ENCODE peak calls at places on chromosomes 12 and 14, in seven cellular contexts. One of them, this sample, is unnamed.

GRCh38 chr12:11555743-11556625 is 93.5 kb upstream of the ETV6 start:
- DNase-seq in left ventricle myocardium inferior: no peak
- DNase-seq in A673: no peak
- DNase-seq in mesendoderm: peak; percentile 47
- DNase-seq in tibial nerve: no peak
- DNase-seq in heart left ventricle: no peak
- DNase-seq in cardiac muscle cell: no peak
- DNase-seq in this sample: no peak

GRCh38 chr14:74562515-74563232 is 49.4 kb downstream of the LTBP2 start:
- DNase-seq in cardiac muscle cell: no peak
- DNase-seq in left ventricle myocardium inferior: no peak
- DNase-seq in A673: no peak
- DNase-seq in tibial nerve: no peak
- DNase-seq in heart left ventricle: no peak
- DNase-seq in mesendoderm: no peak
- DNase-seq in this sample: no peak

GRCh38 chr12:31702047-31702446 is 26.8 kb downstream of the AMN1 start:
- DNase-seq in cardiac muscle cell: peak; percentile 7
- DNase-seq in mesendoderm: peak; percentile 69
- DNase-seq in heart left ventricle: no peak
- DNase-seq in tibial nerve: no peak
- DNase-seq in A673: peak; percentile 64
- DNase-seq in left ventricle myocardium inferior: no peak
- DNase-seq in this sample: peak; percentile 10

GRCh38 chr12:57902371-57903042 is 38.9 kb upstream of the ATP23 start:
- DNase-seq in left ventricle myocardium inferior: no peak
- DNase-seq in A673: no peak
- DNase-seq in heart left ventricle: no peak
- DNase-seq in cardiac muscle cell: no peak
- DNase-seq in tibial nerve: no peak
- DNase-seq in mesendoderm: no peak
- DNase-seq in this sample: peak; percentile 32

GRCh38 chr14:96268426-96269358 is 12.7 kb downstream of the BDKRB1 start:
- DNase-seq in mesendoderm: no peak
- DNase-seq in A673: peak; percentile 55
- DNase-seq in cardiac muscle cell: no peak
- DNase-seq in heart left ventricle: no peak
- DNase-seq in left ventricle myocardium inferior: no peak
- DNase-seq in tibial nerve: peak; percentile 32
- DNase-seq in this sample: no peak

GRCh38 chr12:123907726-123908476 is 64.7 kb downstream of the CCDC92 start:
- DNase-seq in tibial nerve: no peak
- DNase-seq in mesendoderm: no peak
- DNase-seq in A673: no peak
- DNase-seq in heart left ventricle: no peak
- DNase-seq in left ventricle myocardium inferior: no peak
- DNase-seq in cardiac muscle cell: peak; percentile 96
- DNase-seq in this sample: peak; percentile 51

GRCh38 chr12:47942327-47943230 is 20.8 kb upstream of the TMEM106C start:
- DNase-seq in tibial nerve: no peak
- DNase-seq in cardiac muscle cell: no peak
- DNase-seq in mesendoderm: peak; percentile 71
- DNase-seq in A673: peak; percentile 41
- DNase-seq in heart left ventricle: no peak
- DNase-seq in left ventricle myocardium inferior: no peak
- DNase-seq in this sample: no peak

GRCh38 chr14:44989497-44990440 is 27.8 kb downstream of the TOGARAM1 start:
- DNase-seq in A673: no peak
- DNase-seq in cardiac muscle cell: no peak
- DNase-seq in tibial nerve: no peak
- DNase-seq in mesendoderm: peak; percentile 8
- DNase-seq in left ventricle myocardium inferior: no peak
- DNase-seq in heart left ventricle: no peak
- DNase-seq in this sample: no peak

GRCh38 chr12:29164477-29165163 is 15.5 kb downstream of the FAR2 start:
- DNase-seq in heart left ventricle: no peak
- DNase-seq in tibial nerve: no peak
- DNase-seq in cardiac muscle cell: no peak
- DNase-seq in A673: peak; percentile 76
- DNase-seq in mesendoderm: peak; percentile 51
- DNase-seq in left ventricle myocardium inferior: no peak
- DNase-seq in this sample: no peak

GRCh38 chr12:43028826-43029225 is 439.3 kb upstream of the PRICKLE1 start:
- DNase-seq in tibial nerve: no peak
- DNase-seq in left ventricle myocardium inferior: no peak
- DNase-seq in heart left ventricle: no peak
- DNase-seq in cardiac muscle cell: no peak
- DNase-seq in A673: no peak
- DNase-seq in mesendoderm: no peak
- DNase-seq in this sample: no peak

GRCh38 chr12:52433501-52434095 is 573 bp downstream of the KRT75 start:
- DNase-seq in mesendoderm: no peak
- DNase-seq in left ventricle myocardium inferior: no peak
- DNase-seq in A673: no peak
- DNase-seq in tibial nerve: no peak
- DNase-seq in cardiac muscle cell: no peak
- DNase-seq in heart left ventricle: no peak
- DNase-seq in this sample: no peak

GRCh38 chr12:81792666-81793065 is 33.5 kb upstream of the PPFIA2 start:
- DNase-seq in tibial nerve: no peak
- DNase-seq in cardiac muscle cell: no peak
- DNase-seq in A673: no peak
- DNase-seq in mesendoderm: no peak
- DNase-seq in heart left ventricle: no peak
- DNase-seq in left ventricle myocardium inferior: no peak
- DNase-seq in this sample: no peak

GRCh38 chr12:127728285-127728684 is 538.7 kb upstream of the TMEM132C start:
- DNase-seq in left ventricle myocardium inferior: no peak
- DNase-seq in heart left ventricle: no peak
- DNase-seq in cardiac muscle cell: no peak
- DNase-seq in mesendoderm: no peak
- DNase-seq in tibial nerve: no peak
- DNase-seq in A673: no peak
- DNase-seq in this sample: no peak

GRCh38 chr14:70622111-70622712 is 19.5 kb upstream of the TTC9 start:
- DNase-seq in heart left ventricle: no peak
- DNase-seq in cardiac muscle cell: peak; percentile 74
- DNase-seq in left ventricle myocardium inferior: no peak
- DNase-seq in tibial nerve: no peak
- DNase-seq in A673: peak; percentile 57
- DNase-seq in mesendoderm: peak; percentile 89
- DNase-seq in this sample: peak; percentile 62

GRCh38 chr12:70661762-70662161 is 24.5 kb upstream of the PTPRB start:
- DNase-seq in tibial nerve: no peak
- DNase-seq in heart left ventricle: no peak
- DNase-seq in A673: peak; percentile 28
- DNase-seq in mesendoderm: peak; percentile 48
- DNase-seq in cardiac muscle cell: no peak
- DNase-seq in left ventricle myocardium inferior: no peak
- DNase-seq in this sample: peak; percentile 28

GRCh38 chr14:98200621-98201020 is 1071.4 kb downstream of the BCL11B start:
- DNase-seq in heart left ventricle: no peak
- DNase-seq in mesendoderm: no peak
- DNase-seq in tibial nerve: no peak
- DNase-seq in A673: no peak
- DNase-seq in cardiac muscle cell: no peak
- DNase-seq in left ventricle myocardium inferior: no peak
- DNase-seq in this sample: no peak

GRCh38 chr14:50533314-50533705 is 941 bp upstream of the MAP4K5 start:
- DNase-seq in heart left ventricle: no peak
- DNase-seq in A673: no peak
- DNase-seq in mesendoderm: no peak
- DNase-seq in cardiac muscle cell: no peak
- DNase-seq in tibial nerve: no peak
- DNase-seq in left ventricle myocardium inferior: no peak
- DNase-seq in this sample: no peak

GRCh38 chr14:83744901-83745300 is 1785.0 kb upstream of the FLRT2 start:
- DNase-seq in A673: no peak
- DNase-seq in cardiac muscle cell: no peak
- DNase-seq in left ventricle myocardium inferior: no peak
- DNase-seq in mesendoderm: no peak
- DNase-seq in tibial nerve: no peak
- DNase-seq in heart left ventricle: no peak
- DNase-seq in this sample: no peak

GRCh38 chr14:77141592-77142288 is at the start of gene ZDHHC22:
- DNase-seq in cardiac muscle cell: no peak
- DNase-seq in left ventricle myocardium inferior: no peak
- DNase-seq in mesendoderm: peak; percentile 74
- DNase-seq in heart left ventricle: no peak
- DNase-seq in tibial nerve: no peak
- DNase-seq in A673: no peak
- DNase-seq in this sample: peak; percentile 87

GRCh38 chr12:6069452-6070093 is 54.9 kb downstream of the VWF start:
- DNase-seq in cardiac muscle cell: no peak
- DNase-seq in heart left ventricle: no peak
- DNase-seq in mesendoderm: no peak
- DNase-seq in left ventricle myocardium inferior: no peak
- DNase-seq in tibial nerve: no peak
- DNase-seq in A673: no peak
- DNase-seq in this sample: no peak

GRCh38 chr12:131726-132465 is 65.3 kb downstream of the IQSEC3 start:
- DNase-seq in heart left ventricle: no peak
- DNase-seq in A673: no peak
- DNase-seq in left ventricle myocardium inferior: no peak
- DNase-seq in cardiac muscle cell: no peak
- DNase-seq in tibial nerve: no peak
- DNase-seq in mesendoderm: no peak
- DNase-seq in this sample: no peak

GRCh38 chr12:30752255-30752654 is 2.5 kb downstream of the CAPRIN2 start:
- DNase-seq in heart left ventricle: no peak
- DNase-seq in tibial nerve: no peak
- DNase-seq in A673: no peak
- DNase-seq in left ventricle myocardium inferior: no peak
- DNase-seq in mesendoderm: no peak
- DNase-seq in cardiac muscle cell: no peak
- DNase-seq in this sample: no peak

GRCh38 chr12:105092336-105092735 is 8.1 kb upstream of the ALDH1L2 start:
- DNase-seq in tibial nerve: no peak
- DNase-seq in left ventricle myocardium inferior: no peak
- DNase-seq in mesendoderm: peak; percentile 84
- DNase-seq in A673: no peak
- DNase-seq in cardiac muscle cell: no peak
- DNase-seq in heart left ventricle: no peak
- DNase-seq in this sample: no peak

GRCh38 chr14:102170061-102170460 is 30.4 kb downstream of the WDR20 start:
- DNase-seq in mesendoderm: no peak
- DNase-seq in cardiac muscle cell: no peak
- DNase-seq in heart left ventricle: no peak
- DNase-seq in A673: no peak
- DNase-seq in left ventricle myocardium inferior: no peak
- DNase-seq in tibial nerve: no peak
- DNase-seq in this sample: no peak

GRCh38 chr14:99662846-99663245 is 17.9 kb downstream of the HHIPL1 start:
- DNase-seq in tibial nerve: no peak
- DNase-seq in A673: no peak
- DNase-seq in heart left ventricle: no peak
- DNase-seq in left ventricle myocardium inferior: no peak
- DNase-seq in mesendoderm: no peak
- DNase-seq in cardiac muscle cell: no peak
- DNase-seq in this sample: no peak
- H3K4me3 ChIP-seq in tibial nerve: no peak overlapping the region
- H3K4me3 ChIP-seq in A673: no peak overlapping the region
- H3K4me3 ChIP-seq in heart left ventricle: no peak overlapping the region
- H3K4me3 ChIP-seq in left ventricle myocardium inferior: no peak overlapping the region
- H3K4me3 ChIP-seq in mesendoderm: no peak overlapping the region
- H3K4me3 ChIP-seq in cardiac muscle cell: no peak overlapping the region
- H3K4me3 ChIP-seq in this sample: no peak overlapping the region

GRCh38 chr12:121580959-121581680 is at the start of gene KDM2B:
- DNase-seq in A673: no peak
- DNase-seq in left ventricle myocardium inferior: peak; percentile 21
- DNase-seq in heart left ventricle: peak; percentile 45
- DNase-seq in tibial nerve: no peak
- DNase-seq in mesendoderm: peak; percentile 90
- DNase-seq in cardiac muscle cell: peak; percentile 68
- DNase-seq in this sample: peak; percentile 55
- H3K4me1 ChIP-seq in A673: peaks cover 45% of the 10 kb centered on the region
- H3K4me1 ChIP-seq in left ventricle myocardium inferior: peaks cover 62% of the 10 kb centered on the region
- H3K4me1 ChIP-seq in heart left ventricle: peaks cover 20% of the 10 kb centered on the region
- H3K4me1 ChIP-seq in tibial nerve: peaks cover 33% of the 10 kb centered on the region
- H3K4me1 ChIP-seq in mesendoderm: peaks cover 10% of the 10 kb centered on the region
- H3K4me1 ChIP-seq in cardiac muscle cell: peaks cover 48% of the 10 kb centered on the region
- H3K4me1 ChIP-seq in this sample: peaks cover 17% of the 10 kb centered on the region

DNA sequence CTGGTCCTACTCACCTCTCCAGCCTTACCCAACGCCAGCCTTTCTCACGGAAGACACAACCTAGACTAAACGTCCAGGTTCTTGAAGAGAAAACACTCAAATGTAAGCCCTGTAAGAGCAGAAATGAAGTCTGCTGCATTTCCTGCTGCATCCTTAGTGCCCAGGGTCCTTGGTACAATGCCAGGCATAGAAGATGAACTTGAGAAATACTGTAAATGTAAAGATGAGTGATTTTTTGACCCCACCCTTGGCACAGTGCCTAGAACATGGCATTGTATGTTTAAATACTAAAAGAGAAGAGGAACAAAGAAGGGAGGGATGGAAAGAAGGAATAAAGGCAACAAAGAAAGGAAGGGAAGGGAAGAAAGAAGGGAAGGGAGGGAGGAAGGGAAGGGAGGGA is 514.6 kb downstream of the MED13L start:
- DNase-seq in A673: no peak
- DNase-seq in tibial nerve: no peak
- DNase-seq in left ventricle myocardium inferior: no peak
- DNase-seq in heart left ventricle: no peak
- DNase-seq in mesendoderm: no peak
- DNase-seq in cardiac muscle cell: no peak
- DNase-seq in this sample: no peak
- H3K4me3 ChIP-seq in A673: no peak overlapping the region
- H3K4me3 ChIP-seq in tibial nerve: no peak overlapping the region
- H3K4me3 ChIP-seq in left ventricle myocardium inferior: no peak overlapping the region
- H3K4me3 ChIP-seq in heart left ventricle: no peak overlapping the region
- H3K4me3 ChIP-seq in mesendoderm: no peak overlapping the region
- H3K4me3 ChIP-seq in cardiac muscle cell: no peak overlapping the region
- H3K4me3 ChIP-seq in this sample: no peak overlapping the region

DNA sequence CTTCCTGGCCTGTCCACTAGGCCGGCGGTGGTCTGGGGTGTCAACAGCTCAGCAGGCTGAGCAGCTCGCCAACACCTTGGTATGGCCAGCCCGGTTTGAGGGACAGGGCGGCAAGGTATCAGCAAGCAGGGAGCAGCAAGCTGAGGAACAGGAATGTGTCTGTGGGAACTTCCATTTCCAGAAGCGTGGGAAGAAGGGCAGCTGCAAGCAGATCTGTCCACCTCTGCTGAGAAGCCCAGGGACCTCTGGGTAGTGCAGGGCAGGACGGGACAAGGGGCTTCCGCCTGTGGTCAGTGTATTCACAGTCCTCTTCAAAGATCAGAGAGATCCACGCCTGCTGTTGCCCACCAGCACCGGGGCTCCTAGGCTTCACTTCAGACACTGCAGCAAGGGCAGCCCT is 36.0 kb downstream of the ACTN1 start:
- DNase-seq in A673: no peak
- DNase-seq in heart left ventricle: no peak
- DNase-seq in tibial nerve: no peak
- DNase-seq in left ventricle myocardium inferior: no peak
- DNase-seq in cardiac muscle cell: no peak
- DNase-seq in mesendoderm: no peak
- DNase-seq in this sample: no peak
- H3K4me1 ChIP-seq in A673: peaks cover 97% of the 10 kb centered on the region
- H3K4me1 ChIP-seq in heart left ventricle: peaks cover 100% of the 10 kb centered on the region
- H3K4me1 ChIP-seq in tibial nerve: peaks cover 30% of the 10 kb centered on the region
- H3K4me1 ChIP-seq in left ventricle myocardium inferior: peaks cover 100% of the 10 kb centered on the region
- H3K4me1 ChIP-seq in cardiac muscle cell: peaks cover 60% of the 10 kb centered on the region
- H3K4me1 ChIP-seq in mesendoderm: peaks cover 42% of the 10 kb centered on the region
- H3K4me1 ChIP-seq in this sample: peaks cover 84% of the 10 kb centered on the region